ENCODE peak calls at places on chromosomes 11 and 22, in six cellular contexts. X is myocyte; O is nucleus accumbens; K is T-helper 2 cell; W is stimulated activated CD4-positive, alpha-beta T cell treated with anti-CD3 and anti-CD28 coated beads, Interleukin-15, amount 100 ng/mL, for 24 hours; F is NCI-H510A treated with DMSO at 0.1 percent for 48 hours. A is an unnamed sample.

GRCh38 chr22:21016644-21017420 is 1.9 kb downstream of the P2RX6 start:
- DNase-seq in K (no peak), X (no peak), W (no peak), O (no peak), F (no peak), A (no peak)

GRCh38 chr11:70603756-70604211 is 205.5 kb downstream of the CTTN start:
- DNase-seq in X (peak), K (no peak), W (no peak), O (no peak), F (peak), A (no peak)

GRCh38 chr22:45166935-45167334 is 3.2 kb downstream of the NUP50 start:
- DNase-seq in X (no peak), K (no peak), F (no peak), W (no peak), O (no peak), A (no peak)

GRCh38 chr22:25900880-25901279 is 158.9 kb downstream of the MYO18B start:
- DNase-seq in W (no peak), X (peak), O (peak), K (no peak), F (peak), A (peak)

GRCh38 chr11:59135648-59136461 is 6.8 kb upstream of the FAM111A start:
- DNase-seq in F (peak), W (peak), O (peak), K (peak), X (peak), A (peak)

GRCh38 chr11:17238377-17238776 is 30.6 kb upstream of the PIK3C2A start:
- DNase-seq in X (no peak), F (peak), W (no peak), O (no peak), K (no peak), A (no peak)

GRCh38 chr11:66844496-66845142 is 1.4 kb downstream of the RCE1 start:
- DNase-seq in O (no peak), K (no peak), W (no peak), X (no peak), F (no peak), A (no peak)

GRCh38 chr11:47523491-47524199 is 29.3 kb downstream of the CELF1 start:
- DNase-seq in O (no peak), W (peak), F (no peak), X (peak), K (peak), A (peak)

A was measured in hypothalamus.